ENCODE peak calls at places on chromosome 6, in ten cellular contexts. T, X, V, I, E, D, S, A, R and Y are unnamed samples.

GRCh38 chr6:95227301-95227700 is 350.0 kb upstream of the MANEA start:
- DNase-seq in T (no peak), X (no peak), V (no peak), I (no peak), E (no peak), D (no peak), S (no peak), A (no peak), R (no peak), Y (no peak)

GRCh38 chr6:136923116-136923953 is 1.2 kb downstream of the SLC35D3 start:
- DNase-seq in T (no peak), X (no peak), V (no peak), I (no peak), E (peak; percentile 10), D (no peak), S (no peak), A (no peak), R (no peak), Y (no peak)

GRCh38 chr6:69918766-69919165 is 52.4 kb downstream of the COL19A1 start:
- DNase-seq in T (no peak), X (no peak), V (no peak), I (no peak), E (no peak), D (peak; percentile 2), S (no peak), A (no peak), R (no peak), Y (no peak)

GRCh38 chr6:168226832-168227434 is 92.6 kb downstream of the DACT2 start:
- DNase-seq in T (no peak), X (no peak), V (no peak), I (no peak), E (no peak), D (no peak), S (peak; percentile 69), A (no peak), R (no peak), Y (no peak)

GRCh38 chr6:114061116-114061515 is 90.2 kb upstream of the HDAC2 start:
- DNase-seq in T (no peak), X (no peak), V (no peak), I (no peak), E (no peak), D (no peak), S (no peak), A (no peak), R (no peak), Y (no peak)

GRCh38 chr6:3269412-3269975 is 10.7 kb downstream of the PSMG4 start:
- DNase-seq in T (no peak), X (no peak), V (no peak), I (no peak), E (no peak), D (no peak), S (no peak), A (no peak), R (no peak), Y (no peak)

GRCh38 chr6:167294651-167295494 is 3.8 kb downstream of the UNC93A start:
- DNase-seq in T (no peak), X (no peak), V (no peak), I (no peak), E (no peak), D (no peak), S (no peak), A (no peak), R (no peak), Y (no peak)

GRCh38 chr6:24909281-24910216 is 26.2 kb downstream of the RIPOR2 start:
- DNase-seq in T (no peak), X (no peak), V (no peak), I (no peak), E (no peak), D (no peak), S (no peak), A (no peak), R (no peak), Y (no peak)

GRCh38 chr6:169155481-169155880 is 98.2 kb downstream of the THBS2 start:
- DNase-seq in T (no peak), X (no peak), V (no peak), I (no peak), E (no peak), D (no peak), S (no peak), A (no peak), R (no peak), Y (no peak)

GRCh38 chr6:33445020-33445676 is 9.2 kb upstream of the ZBTB9 start:
- DNase-seq in T (no peak), X (no peak), V (no peak), I (no peak), E (no peak), D (no peak), S (no peak), A (no peak), R (no peak), Y (no peak)

GRCh38 chr6:21679761-21680265 is 86.3 kb downstream of the SOX4 start:
- DNase-seq in T (no peak), X (no peak), V (peak; percentile 54), I (no peak), E (no peak), D (peak; percentile 98), S (no peak), A (no peak), R (no peak), Y (no peak)

GRCh38 chr6:150323205-150323604 is 45.6 kb upstream of the IYD start:
- DNase-seq in T (no peak), X (no peak), V (no peak), I (no peak), E (no peak), D (no peak), S (no peak), A (no peak), R (no peak), Y (no peak)

GRCh38 chr6:150316936-150317335 is 51.9 kb upstream of the IYD start:
- DNase-seq in T (no peak), X (no peak), V (no peak), I (no peak), E (no peak), D (no peak), S (no peak), A (no peak), R (no peak), Y (no peak)

GRCh38 chr6:150320450-150320849 is 48.4 kb upstream of the IYD start:
- DNase-seq in T (peak; percentile 4), X (no peak), V (no peak), I (no peak), E (no peak), D (peak; percentile 33), S (peak; percentile 36), A (peak; percentile 78), R (no peak), Y (no peak)

GRCh38 chr6:150322452-150322851 is 46.4 kb upstream of the IYD start:
- DNase-seq in T (no peak), X (no peak), V (no peak), I (no peak), E (no peak), D (no peak), S (no peak), A (peak; percentile 52), R (no peak), Y (no peak)

DNA sequence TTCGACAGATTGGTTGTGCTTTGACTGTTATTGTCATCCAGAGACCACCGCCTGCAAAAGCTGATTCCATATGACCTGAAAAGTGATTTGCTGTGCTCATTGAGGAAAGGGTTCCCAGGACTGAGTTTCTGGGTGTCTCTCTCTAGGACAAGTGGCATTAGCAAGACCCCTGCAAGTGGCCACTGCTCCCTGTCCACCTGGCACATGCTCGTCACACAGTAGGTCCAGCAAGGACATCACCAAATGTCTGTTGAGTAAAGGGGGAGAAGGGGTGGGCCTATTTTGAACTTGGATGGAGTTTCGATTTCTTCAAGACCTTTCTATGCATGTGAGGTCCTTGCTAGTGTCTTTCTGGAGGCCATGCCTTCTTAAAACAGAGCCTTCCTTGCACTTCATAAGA is 48.9 kb upstream of the IYD start:
- DNase-seq in T (no peak), X (no peak), V (no peak), I (no peak), E (no peak), D (no peak), S (no peak), A (no peak), R (no peak), Y (no peak)
- H3K9me3 ChIP-seq in T (no peaks in the 10 kb centered on the region), X (peaks cover 1% of the 10 kb centered on the region), V (no peaks in the 10 kb centered on the region), I (no peaks in the 10 kb centered on the region), E (no peaks in the 10 kb centered on the region), D (no peaks in the 10 kb centered on the region), S (no peaks in the 10 kb centered on the region), A (no peaks in the 10 kb centered on the region), R (no peaks in the 10 kb centered on the region), Y (no peaks in the 10 kb centered on the region)

DNA sequence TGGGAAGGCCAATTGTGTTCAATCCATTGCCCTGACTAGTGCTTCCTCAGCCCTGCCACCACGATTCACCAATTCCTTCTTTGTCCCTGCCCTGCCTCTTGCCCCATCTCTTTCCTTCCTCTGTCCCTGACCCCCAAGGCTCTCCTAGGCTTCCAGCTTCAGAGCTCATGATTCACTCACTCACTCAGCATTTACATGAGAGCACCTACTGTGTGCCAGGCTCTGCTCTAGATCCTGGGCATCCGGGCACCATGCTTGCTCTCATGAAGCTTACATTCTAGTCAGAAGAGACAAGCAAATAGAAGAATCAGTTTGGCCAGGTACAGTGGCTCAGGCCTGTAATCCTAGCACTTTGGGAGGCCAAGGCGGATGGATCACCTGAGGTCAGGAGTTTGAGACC is 489.5 kb upstream of the JARID2 start:
- DNase-seq in T (no peak), X (no peak), V (no peak), I (no peak), E (no peak), D (no peak), S (no peak), A (no peak), R (no peak), Y (no peak)
- H3K9me3 ChIP-seq in T (no peaks in the 10 kb centered on the region), X (no peaks in the 10 kb centered on the region), V (no peaks in the 10 kb centered on the region), I (no peaks in the 10 kb centered on the region), E (no peaks in the 10 kb centered on the region), D (no peaks in the 10 kb centered on the region), S (no peaks in the 10 kb centered on the region), A (no peaks in the 10 kb centered on the region), R (no peaks in the 10 kb centered on the region), Y (no peaks in the 10 kb centered on the region)

GRCh38 chr6:164439331-164439730 is 870.1 kb downstream of the C6orf118 start:
- DNase-seq in T (no peak), X (no peak), V (no peak), I (no peak), E (no peak), D (no peak), S (no peak), A (no peak), R (no peak), Y (no peak)
- H3K9me3 ChIP-seq in T (no peaks in the 10 kb centered on the region), X (no peaks in the 10 kb centered on the region), V (no peaks in the 10 kb centered on the region), I (no peaks in the 10 kb centered on the region), E (no peaks in the 10 kb centered on the region), D (no peaks in the 10 kb centered on the region), S (peaks cover 4% of the 10 kb centered on the region), A (peaks cover 2% of the 10 kb centered on the region), R (no peaks in the 10 kb centered on the region), Y (no peaks in the 10 kb centered on the region)

DNA sequence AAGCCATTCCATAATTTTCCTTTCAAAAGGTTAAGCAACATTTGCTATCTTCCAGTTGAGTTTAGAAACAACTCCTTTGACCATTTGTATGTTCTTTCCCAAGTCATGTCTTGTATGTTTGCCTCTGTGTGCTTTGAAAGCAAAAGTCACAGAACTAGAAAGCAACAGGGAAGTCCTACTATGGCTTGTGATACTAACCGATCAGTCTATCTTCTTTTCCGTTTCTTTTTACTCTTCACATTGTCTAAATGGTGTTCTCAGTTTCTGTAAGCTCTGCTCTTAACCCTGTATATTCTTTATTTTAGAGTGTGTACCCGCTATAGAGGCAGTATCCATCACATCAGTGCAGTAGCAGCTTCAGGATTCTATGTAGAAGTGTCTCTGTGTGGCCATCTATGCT is 32.9 kb downstream of the TMEM244 start:
- DNase-seq in T (no peak), X (no peak), V (no peak), I (no peak), E (no peak), D (no peak), S (no peak), A (no peak), R (no peak), Y (no peak)
- H3K9me3 ChIP-seq in T (no peaks in the 10 kb centered on the region), X (no peaks in the 10 kb centered on the region), V (no peaks in the 10 kb centered on the region), I (no peaks in the 10 kb centered on the region), E (no peaks in the 10 kb centered on the region), D (no peaks in the 10 kb centered on the region), S (no peaks in the 10 kb centered on the region), A (no peaks in the 10 kb centered on the region), R (no peaks in the 10 kb centered on the region), Y (no peaks in the 10 kb centered on the region)